ENCODE peak calls at places on chromosome 7, in six cellular contexts. One of them, this sample, is unnamed.
A peak's percentile ranks its signal among the peaks of the same experiment; 100 is the strongest.

GRCh38 chr7:94509264-94509878 is at the start of gene CASD1:
- DNase-seq in breast epithelium: peak; percentile 34
- DNase-seq in kidney epithelial cell: no peak
- DNase-seq in GM06990: peak; percentile 75
- DNase-seq in brain microvascular endothelial cell: peak; percentile 1
- DNase-seq in stimulated activated CD4-positive, alpha-beta T cell treated with anti-CD3 and anti-CD28 coated beads, Interleukin-12 subunit alpha, Interleukin-12 subunit beta, amount 100 ng/mL, for 24 hours: peak; percentile 29
- DNase-seq in this sample: peak; percentile 6

GRCh38 chr7:31814187-31814586 is 127.2 kb downstream of the PPP1R17 start:
- DNase-seq in breast epithelium: no peak
- DNase-seq in stimulated activated CD4-positive, alpha-beta T cell treated with anti-CD3 and anti-CD28 coated beads, Interleukin-12 subunit alpha, Interleukin-12 subunit beta, amount 100 ng/mL, for 24 hours: no peak
- DNase-seq in GM06990: no peak
- DNase-seq in kidney epithelial cell: no peak
- DNase-seq in brain microvascular endothelial cell: peak; percentile 22
- DNase-seq in this sample: no peak

GRCh38 chr7:89401099-89401498 is 605.6 kb upstream of the TEX47 start:
- DNase-seq in kidney epithelial cell: no peak
- DNase-seq in breast epithelium: no peak
- DNase-seq in stimulated activated CD4-positive, alpha-beta T cell treated with anti-CD3 and anti-CD28 coated beads, Interleukin-12 subunit alpha, Interleukin-12 subunit beta, amount 100 ng/mL, for 24 hours: no peak
- DNase-seq in brain microvascular endothelial cell: no peak
- DNase-seq in GM06990: no peak
- DNase-seq in this sample: no peak

GRCh38 chr7:133510326-133511055 is 257.6 kb downstream of the EXOC4 start:
- DNase-seq in stimulated activated CD4-positive, alpha-beta T cell treated with anti-CD3 and anti-CD28 coated beads, Interleukin-12 subunit alpha, Interleukin-12 subunit beta, amount 100 ng/mL, for 24 hours: no peak
- DNase-seq in breast epithelium: no peak
- DNase-seq in kidney epithelial cell: no peak
- DNase-seq in GM06990: no peak
- DNase-seq in brain microvascular endothelial cell: no peak
- DNase-seq in this sample: peak; percentile 21

GRCh38 chr7:3415730-3416366 is 114.8 kb downstream of the SDK1 start:
- DNase-seq in GM06990: no peak
- DNase-seq in breast epithelium: no peak
- DNase-seq in kidney epithelial cell: no peak
- DNase-seq in stimulated activated CD4-positive, alpha-beta T cell treated with anti-CD3 and anti-CD28 coated beads, Interleukin-12 subunit alpha, Interleukin-12 subunit beta, amount 100 ng/mL, for 24 hours: no peak
- DNase-seq in brain microvascular endothelial cell: no peak
- DNase-seq in this sample: no peak

GRCh38 chr7:105972276-105972675 is 9.2 kb downstream of the CDHR3 start:
- DNase-seq in brain microvascular endothelial cell: no peak
- DNase-seq in GM06990: no peak
- DNase-seq in kidney epithelial cell: no peak
- DNase-seq in stimulated activated CD4-positive, alpha-beta T cell treated with anti-CD3 and anti-CD28 coated beads, Interleukin-12 subunit alpha, Interleukin-12 subunit beta, amount 100 ng/mL, for 24 hours: no peak
- DNase-seq in breast epithelium: no peak
- DNase-seq in this sample: no peak

GRCh38 chr7:100215895-100216294 is 3.9 kb upstream of the PVRIG start:
- DNase-seq in GM06990: no peak
- DNase-seq in breast epithelium: peak; percentile 24
- DNase-seq in brain microvascular endothelial cell: no peak
- DNase-seq in stimulated activated CD4-positive, alpha-beta T cell treated with anti-CD3 and anti-CD28 coated beads, Interleukin-12 subunit alpha, Interleukin-12 subunit beta, amount 100 ng/mL, for 24 hours: no peak
- DNase-seq in kidney epithelial cell: no peak
- DNase-seq in this sample: no peak

GRCh38 chr7:149669121-149669818 is 104.1 kb downstream of the ZNF467 start:
- DNase-seq in breast epithelium: no peak
- DNase-seq in brain microvascular endothelial cell: no peak
- DNase-seq in GM06990: no peak
- DNase-seq in kidney epithelial cell: no peak
- DNase-seq in stimulated activated CD4-positive, alpha-beta T cell treated with anti-CD3 and anti-CD28 coated beads, Interleukin-12 subunit alpha, Interleukin-12 subunit beta, amount 100 ng/mL, for 24 hours: no peak
- DNase-seq in this sample: peak; percentile 22

GRCh38 chr7:93327006-93327633 is 95.0 kb downstream of the VPS50 start:
- DNase-seq in stimulated activated CD4-positive, alpha-beta T cell treated with anti-CD3 and anti-CD28 coated beads, Interleukin-12 subunit alpha, Interleukin-12 subunit beta, amount 100 ng/mL, for 24 hours: no peak
- DNase-seq in GM06990: no peak
- DNase-seq in kidney epithelial cell: peak; percentile 69
- DNase-seq in breast epithelium: no peak
- DNase-seq in brain microvascular endothelial cell: peak; percentile 83
- DNase-seq in this sample: peak; percentile 45

GRCh38 chr7:5827755-5828154 is 46.3 kb upstream of the RNF216 start:
- DNase-seq in kidney epithelial cell: no peak
- DNase-seq in brain microvascular endothelial cell: no peak
- DNase-seq in GM06990: no peak
- DNase-seq in stimulated activated CD4-positive, alpha-beta T cell treated with anti-CD3 and anti-CD28 coated beads, Interleukin-12 subunit alpha, Interleukin-12 subunit beta, amount 100 ng/mL, for 24 hours: no peak
- DNase-seq in breast epithelium: no peak
- DNase-seq in this sample: peak; percentile 61

GRCh38 chr7:91836065-91836368 is 44.5 kb downstream of the MTERF1 start:
- DNase-seq in GM06990: no peak
- DNase-seq in breast epithelium: no peak
- DNase-seq in kidney epithelial cell: no peak
- DNase-seq in brain microvascular endothelial cell: peak; percentile 57
- DNase-seq in stimulated activated CD4-positive, alpha-beta T cell treated with anti-CD3 and anti-CD28 coated beads, Interleukin-12 subunit alpha, Interleukin-12 subunit beta, amount 100 ng/mL, for 24 hours: no peak
- DNase-seq in this sample: no peak

GRCh38 chr7:79684384-79684783 is 230.9 kb upstream of the MAGI2 start:
- DNase-seq in kidney epithelial cell: no peak
- DNase-seq in breast epithelium: no peak
- DNase-seq in stimulated activated CD4-positive, alpha-beta T cell treated with anti-CD3 and anti-CD28 coated beads, Interleukin-12 subunit alpha, Interleukin-12 subunit beta, amount 100 ng/mL, for 24 hours: no peak
- DNase-seq in GM06990: no peak
- DNase-seq in brain microvascular endothelial cell: no peak
- DNase-seq in this sample: no peak

GRCh38 chr7:92075455-92076158 is 58.7 kb downstream of the CYP51A1 start:
- DNase-seq in brain microvascular endothelial cell: no peak
- DNase-seq in breast epithelium: no peak
- DNase-seq in stimulated activated CD4-positive, alpha-beta T cell treated with anti-CD3 and anti-CD28 coated beads, Interleukin-12 subunit alpha, Interleukin-12 subunit beta, amount 100 ng/mL, for 24 hours: no peak
- DNase-seq in kidney epithelial cell: no peak
- DNase-seq in GM06990: no peak
- DNase-seq in this sample: no peak

GRCh38 chr7:141693082-141693481 is 8.9 kb downstream of the DENND11 start:
- DNase-seq in GM06990: no peak
- DNase-seq in kidney epithelial cell: no peak
- DNase-seq in breast epithelium: no peak
- DNase-seq in stimulated activated CD4-positive, alpha-beta T cell treated with anti-CD3 and anti-CD28 coated beads, Interleukin-12 subunit alpha, Interleukin-12 subunit beta, amount 100 ng/mL, for 24 hours: no peak
- DNase-seq in brain microvascular endothelial cell: no peak
- DNase-seq in this sample: peak; percentile 35

GRCh38 chr7:117270371-117270770 is 52.5 kb downstream of the WNT2 start:
- DNase-seq in stimulated activated CD4-positive, alpha-beta T cell treated with anti-CD3 and anti-CD28 coated beads, Interleukin-12 subunit alpha, Interleukin-12 subunit beta, amount 100 ng/mL, for 24 hours: no peak
- DNase-seq in kidney epithelial cell: no peak
- DNase-seq in breast epithelium: no peak
- DNase-seq in GM06990: no peak
- DNase-seq in brain microvascular endothelial cell: peak; percentile 48
- DNase-seq in this sample: no peak

GRCh38 chr7:133837248-133837647 is 289.9 kb upstream of the LRGUK start:
- DNase-seq in GM06990: no peak
- DNase-seq in brain microvascular endothelial cell: no peak
- DNase-seq in breast epithelium: no peak
- DNase-seq in kidney epithelial cell: no peak
- DNase-seq in stimulated activated CD4-positive, alpha-beta T cell treated with anti-CD3 and anti-CD28 coated beads, Interleukin-12 subunit alpha, Interleukin-12 subunit beta, amount 100 ng/mL, for 24 hours: no peak
- DNase-seq in this sample: no peak

GRCh38 chr7:13742719-13743640 is 246.5 kb downstream of the ETV1 start:
- DNase-seq in kidney epithelial cell: peak; percentile 1
- DNase-seq in breast epithelium: peak; percentile 32
- DNase-seq in GM06990: no peak
- DNase-seq in stimulated activated CD4-positive, alpha-beta T cell treated with anti-CD3 and anti-CD28 coated beads, Interleukin-12 subunit alpha, Interleukin-12 subunit beta, amount 100 ng/mL, for 24 hours: no peak
- DNase-seq in brain microvascular endothelial cell: peak; percentile 66
- DNase-seq in this sample: peak; percentile 49

GRCh38 chr7:149732111-149732561 is 41.3 kb downstream of the ZNF467 start:
- DNase-seq in stimulated activated CD4-positive, alpha-beta T cell treated with anti-CD3 and anti-CD28 coated beads, Interleukin-12 subunit alpha, Interleukin-12 subunit beta, amount 100 ng/mL, for 24 hours: no peak
- DNase-seq in kidney epithelial cell: no peak
- DNase-seq in GM06990: no peak
- DNase-seq in brain microvascular endothelial cell: no peak
- DNase-seq in breast epithelium: no peak
- DNase-seq in this sample: no peak

GRCh38 chr7:5470721-5471311 is 47.2 kb upstream of the TNRC18 start:
- DNase-seq in brain microvascular endothelial cell: no peak
- DNase-seq in kidney epithelial cell: no peak
- DNase-seq in breast epithelium: no peak
- DNase-seq in GM06990: no peak
- DNase-seq in stimulated activated CD4-positive, alpha-beta T cell treated with anti-CD3 and anti-CD28 coated beads, Interleukin-12 subunit alpha, Interleukin-12 subunit beta, amount 100 ng/mL, for 24 hours: no peak
- DNase-seq in this sample: no peak

GRCh38 chr7:2860627-2861133 is 16.6 kb upstream of the GNA12 start:
- DNase-seq in breast epithelium: peak; percentile 65
- DNase-seq in stimulated activated CD4-positive, alpha-beta T cell treated with anti-CD3 and anti-CD28 coated beads, Interleukin-12 subunit alpha, Interleukin-12 subunit beta, amount 100 ng/mL, for 24 hours: no peak
- DNase-seq in GM06990: no peak
- DNase-seq in kidney epithelial cell: no peak
- DNase-seq in brain microvascular endothelial cell: no peak
- DNase-seq in this sample: no peak

GRCh38 chr7:48132792-48133191 is 38.5 kb upstream of the ABCA13 start:
- DNase-seq in kidney epithelial cell: no peak
- DNase-seq in brain microvascular endothelial cell: no peak
- DNase-seq in stimulated activated CD4-positive, alpha-beta T cell treated with anti-CD3 and anti-CD28 coated beads, Interleukin-12 subunit alpha, Interleukin-12 subunit beta, amount 100 ng/mL, for 24 hours: no peak
- DNase-seq in breast epithelium: no peak
- DNase-seq in GM06990: no peak
- DNase-seq in this sample: no peak

GRCh38 chr7:24922099-24922773 is 57.7 kb downstream of the OSBPL3 start:
- DNase-seq in kidney epithelial cell: no peak
- DNase-seq in brain microvascular endothelial cell: no peak
- DNase-seq in breast epithelium: no peak
- DNase-seq in GM06990: no peak
- DNase-seq in stimulated activated CD4-positive, alpha-beta T cell treated with anti-CD3 and anti-CD28 coated beads, Interleukin-12 subunit alpha, Interleukin-12 subunit beta, amount 100 ng/mL, for 24 hours: no peak
- DNase-seq in this sample: no peak

GRCh38 chr7:47720141-47720906 is 138.4 kb upstream of the TNS3 start:
- DNase-seq in kidney epithelial cell: no peak
- DNase-seq in brain microvascular endothelial cell: peak; percentile 31
- DNase-seq in GM06990: no peak
- DNase-seq in breast epithelium: peak; percentile 62
- DNase-seq in stimulated activated CD4-positive, alpha-beta T cell treated with anti-CD3 and anti-CD28 coated beads, Interleukin-12 subunit alpha, Interleukin-12 subunit beta, amount 100 ng/mL, for 24 hours: no peak
- DNase-seq in this sample: peak; percentile 78

GRCh38 chr7:76397409-76398183 is 11.9 kb downstream of the SSC4D start:
- DNase-seq in kidney epithelial cell: no peak
- DNase-seq in GM06990: peak; percentile 85
- DNase-seq in brain microvascular endothelial cell: peak; percentile 59
- DNase-seq in breast epithelium: peak; percentile 67
- DNase-seq in stimulated activated CD4-positive, alpha-beta T cell treated with anti-CD3 and anti-CD28 coated beads, Interleukin-12 subunit alpha, Interleukin-12 subunit beta, amount 100 ng/mL, for 24 hours: peak; percentile 77
- DNase-seq in this sample: peak; percentile 83

GRCh38 chr7:23012797-23013714 is 874 bp downstream of the HYCC1 start:
- DNase-seq in breast epithelium: no peak
- DNase-seq in brain microvascular endothelial cell: peak; percentile 18
- DNase-seq in stimulated activated CD4-positive, alpha-beta T cell treated with anti-CD3 and anti-CD28 coated beads, Interleukin-12 subunit alpha, Interleukin-12 subunit beta, amount 100 ng/mL, for 24 hours: no peak
- DNase-seq in kidney epithelial cell: no peak
- DNase-seq in GM06990: peak; percentile 41
- DNase-seq in this sample: peak; percentile 55

GRCh38 chr7:73454424-73454823 is 20.8 kb downstream of the FZD9 start:
- DNase-seq in kidney epithelial cell: no peak
- DNase-seq in GM06990: no peak
- DNase-seq in stimulated activated CD4-positive, alpha-beta T cell treated with anti-CD3 and anti-CD28 coated beads, Interleukin-12 subunit alpha, Interleukin-12 subunit beta, amount 100 ng/mL, for 24 hours: no peak
- DNase-seq in brain microvascular endothelial cell: no peak
- DNase-seq in breast epithelium: no peak
- DNase-seq in this sample: no peak

GRCh38 chr7:96199421-96199820 is 122.5 kb downstream of the SLC25A13 start:
- DNase-seq in breast epithelium: no peak
- DNase-seq in GM06990: no peak
- DNase-seq in stimulated activated CD4-positive, alpha-beta T cell treated with anti-CD3 and anti-CD28 coated beads, Interleukin-12 subunit alpha, Interleukin-12 subunit beta, amount 100 ng/mL, for 24 hours: no peak
- DNase-seq in brain microvascular endothelial cell: no peak
- DNase-seq in kidney epithelial cell: no peak
- DNase-seq in this sample: no peak

GRCh38 chr7:157440346-157441022 is 103.7 kb downstream of the DNAJB6 start:
- DNase-seq in kidney epithelial cell: no peak
- DNase-seq in breast epithelium: no peak
- DNase-seq in GM06990: no peak
- DNase-seq in brain microvascular endothelial cell: no peak
- DNase-seq in stimulated activated CD4-positive, alpha-beta T cell treated with anti-CD3 and anti-CD28 coated beads, Interleukin-12 subunit alpha, Interleukin-12 subunit beta, amount 100 ng/mL, for 24 hours: no peak
- DNase-seq in this sample: peak; percentile 27

GRCh38 chr7:129343099-129343700 is 91.0 kb upstream of the STRIP2 start:
- DNase-seq in breast epithelium: no peak
- DNase-seq in stimulated activated CD4-positive, alpha-beta T cell treated with anti-CD3 and anti-CD28 coated beads, Interleukin-12 subunit alpha, Interleukin-12 subunit beta, amount 100 ng/mL, for 24 hours: no peak
- DNase-seq in GM06990: peak; percentile 24
- DNase-seq in brain microvascular endothelial cell: peak; percentile 41
- DNase-seq in kidney epithelial cell: no peak
- DNase-seq in this sample: peak; percentile 73

GRCh38 chr7:88279323-88279722 is 27.4 kb downstream of the STEAP4 start:
- DNase-seq in breast epithelium: no peak
- DNase-seq in kidney epithelial cell: no peak
- DNase-seq in stimulated activated CD4-positive, alpha-beta T cell treated with anti-CD3 and anti-CD28 coated beads, Interleukin-12 subunit alpha, Interleukin-12 subunit beta, amount 100 ng/mL, for 24 hours: no peak
- DNase-seq in brain microvascular endothelial cell: no peak
- DNase-seq in GM06990: no peak
- DNase-seq in this sample: peak; percentile 47